ENCODE peak calls at places on chromosomes 12 and 14, in seven cellular contexts. Q is A549, M is astrocyte of the cerebellum, S is fibroblast of pulmonary artery, K is PC-3, L is progenitor cell of endocrine pancreas, X is colonic mucosa. D is an unnamed sample.
A peak's percentile ranks its signal among the peaks of the same experiment; 100 is the strongest.

GRCh38 chr14:95218006-95218405 is 60.7 kb upstream of the DICER1 start:
- DNase-seq in Q (no peak), M (no peak), S (no peak), K (no peak), L (no peak), X (no peak), D (no peak)

GRCh38 chr12:68623984-68624383 is 13.3 kb downstream of the RAP1B start:
- DNase-seq in Q (no peak), M (no peak), S (no peak), K (peak; percentile 32), L (no peak), X (no peak), D (no peak)

GRCh38 chr12:110012137-110012536 is 12.9 kb downstream of the ANKRD13A start:
- DNase-seq in Q (no peak), M (no peak), S (no peak), K (no peak), L (no peak), X (no peak), D (no peak)

GRCh38 chr14:72565917-72566316 is 328.0 kb downstream of the DPF3 start:
- DNase-seq in Q (no peak), M (no peak), S (no peak), K (no peak), L (no peak), X (no peak), D (no peak)

GRCh38 chr12:107287436-107288413 is 194.4 kb upstream of the CRY1 start:
- DNase-seq in Q (no peak), M (no peak), S (no peak), K (peak; percentile 92), L (no peak), X (no peak), D (no peak)

GRCh38 chr12:93982847-93983315 is 165.5 kb upstream of the PLXNC1 start:
- DNase-seq in Q (peak; percentile 27), M (peak; percentile 49), S (peak; percentile 46), K (peak; percentile 79), L (no peak), X (no peak), D (no peak)

GRCh38 chr12:121061831-121062230 is 22.8 kb upstream of the OASL start:
- DNase-seq in Q (peak; percentile 33), M (no peak), S (peak; percentile 42), K (peak; percentile 45), L (no peak), X (no peak), D (no peak)

GRCh38 chr12:93243689-93244513 is 133.8 kb upstream of the NUDT4 start:
- DNase-seq in Q (peak; percentile 42), M (no peak), S (peak; percentile 94), K (peak; percentile 41), L (no peak), X (peak; percentile 64), D (no peak)

GRCh38 chr12:12764824-12765223 is 20.6 kb upstream of the APOLD1 start:
- DNase-seq in Q (no peak), M (no peak), S (no peak), K (no peak), L (no peak), X (no peak), D (no peak)

GRCh38 chr12:113088971-113089756 is 32.6 kb downstream of the DTX1 start:
- DNase-seq in Q (no peak), M (no peak), S (no peak), K (no peak), L (no peak), X (no peak), D (no peak)

GRCh38 chr12:127455347-127456265 is 811.4 kb upstream of the TMEM132C start:
- DNase-seq in Q (no peak), M (no peak), S (no peak), K (no peak), L (peak; percentile 35), X (no peak), D (peak; percentile 51)
- TF ChIP-seq CTCF in Q (no peak), M (peak; percentile 20), S (no peak), K (no peak), L (peak; percentile 38), X (no peak), D (peak; percentile 9)

DNA sequence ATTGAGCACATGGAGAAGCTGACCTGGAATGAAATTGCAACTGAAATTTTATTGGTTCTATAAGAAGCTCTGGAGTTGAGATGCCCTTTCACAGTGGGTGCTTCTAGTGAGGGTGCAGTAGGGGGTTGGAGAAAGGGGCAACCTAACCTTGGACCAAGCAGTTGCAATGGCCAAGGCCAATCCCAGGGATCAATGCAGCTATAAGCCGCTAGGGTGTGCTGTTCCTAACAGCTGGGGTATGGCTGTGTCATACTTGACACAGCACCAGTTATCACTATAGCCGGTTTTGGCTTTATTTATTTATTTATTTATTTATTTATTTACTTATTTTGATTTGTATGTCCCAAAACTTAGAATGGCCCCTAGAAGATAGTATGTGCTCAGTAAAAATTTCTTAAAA is 505.9 kb downstream of the FLRT2 start:
- DNase-seq in Q (peak; percentile 31), M (no peak), S (peak; percentile 27), K (peak; percentile 34), L (no peak), X (no peak), D (peak; percentile 18)
- TF ChIP-seq CTCF in Q (no peak), M (peak; percentile 29), S (peak; percentile 60), K (peak; percentile 33), L (peak; percentile 50), X (no peak), D (peak; percentile 47)

GRCh38 chr14:90756755-90757345 is 59.4 kb downstream of the TTC7B start:
- DNase-seq in Q (peak; percentile 5), M (no peak), S (no peak), K (no peak), L (no peak), X (no peak), D (no peak)
- TF ChIP-seq CTCF in Q (no peak), M (peak; percentile 1), S (no peak), K (no peak), L (no peak), X (no peak), D (no peak)

GRCh38 chr12:59194794-59195193 is 274.5 kb upstream of the LRIG3 start:
- DNase-seq in Q (peak; percentile 9), M (no peak), S (no peak), K (no peak), L (no peak), X (no peak), D (no peak)
- TF ChIP-seq CTCF in Q (no peak), M (no peak), S (no peak), K (no peak), L (no peak), X (no peak), D (no peak)

DNA sequence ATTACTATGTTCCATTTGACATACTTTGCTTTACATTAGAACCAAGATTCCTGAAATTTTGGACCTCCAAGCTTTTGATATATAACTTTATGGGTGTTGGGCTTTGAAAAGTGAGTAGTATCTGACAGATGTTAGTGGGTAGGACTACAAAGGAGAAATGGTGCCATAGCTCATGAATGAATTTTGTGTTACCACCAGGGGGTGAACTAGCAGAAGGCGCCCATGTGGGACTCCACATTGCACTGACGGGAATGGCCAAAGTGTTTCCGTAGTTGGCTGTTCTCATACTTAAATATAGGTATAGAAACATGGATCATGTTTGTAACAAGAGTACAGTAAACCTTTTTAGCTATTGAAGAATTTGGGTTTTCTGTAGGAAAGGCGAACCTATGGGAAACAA is 337.5 kb downstream of the FLRT2 start:
- DNase-seq in Q (peak; percentile 17), M (no peak), S (no peak), K (peak; percentile 28), L (no peak), X (no peak), D (no peak)
- TF ChIP-seq CTCF in Q (no peak), M (no peak), S (no peak), K (peak; percentile 35), L (no peak), X (no peak), D (peak; percentile 8)

GRCh38 chr12:116693259-116694227 is 44.3 kb downstream of the SPRING1 start:
- DNase-seq in Q (no peak), M (no peak), S (no peak), K (no peak), L (no peak), X (peak; percentile 68), D (no peak)
- TF ChIP-seq CTCF in Q (no peak), M (peak; percentile 14), S (no peak), K (no peak), L (no peak), X (no peak), D (no peak)